ENCODE peak calls at places on chromosomes 1 and 21, in nine cellular contexts. G is BE2C, U is foreskin fibroblast, K is astrocyte, V is IMR-90, X is kidney epithelial cell, C is Peyer's patch, E is RWPE1, I is uterus. B is an unnamed sample.
A peak's percentile ranks its signal among the peaks of the same experiment; 100 is the strongest.

GRCh38 chr21:39082656-39083376 is 100.4 kb downstream of the PSMG1 start:
- DNase-seq in C (no peak), V (no peak), X (no peak), K (no peak), U (no peak), E (peak; percentile 84), I (no peak), G (no peak), B (no peak)

GRCh38 chr1:72568113-72568512 is 285.8 kb upstream of the NEGR1 start:
- DNase-seq in C (no peak), V (no peak), I (no peak), G (no peak), X (no peak), U (no peak), K (no peak), E (no peak), B (no peak)

GRCh38 chr1:74729741-74730478 is 2.9 kb downstream of the CRYZ start:
- DNase-seq in X (peak; percentile 32), G (no peak), E (peak; percentile 36), K (peak; percentile 66), V (peak; percentile 78), I (no peak), U (peak; percentile 45), C (no peak), B (no peak)

GRCh38 chr1:54287176-54287650 is 87.2 kb downstream of the MRPL37 start:
- DNase-seq in I (peak; percentile 85), C (peak; percentile 38), U (peak; percentile 61), E (peak; percentile 39), G (peak; percentile 70), K (peak; percentile 64), X (no peak), V (peak; percentile 55), B (peak; percentile 17)

GRCh38 chr1:229538945-229539344 is 19.6 kb downstream of the ABCB10 start:
- DNase-seq in E (peak; percentile 69), G (no peak), I (no peak), V (no peak), X (no peak), U (no peak), C (no peak), K (no peak), B (no peak)

GRCh38 chr1:89646259-89646658 is 13.3 kb downstream of the LRRC8C start:
- DNase-seq in E (no peak), C (no peak), X (no peak), G (no peak), K (no peak), U (no peak), V (no peak), I (no peak), B (no peak)

GRCh38 chr1:63916485-63917360 is 142.9 kb downstream of the ROR1 start:
- DNase-seq in K (no peak), I (no peak), E (no peak), V (no peak), G (no peak), C (no peak), X (no peak), U (no peak), B (no peak)

GRCh38 chr1:231691618-231692259 is 65.1 kb downstream of the DISC1 start:
- DNase-seq in X (no peak), I (no peak), K (peak; percentile 41), E (peak; percentile 23), V (peak; percentile 47), G (peak; percentile 45), C (no peak), U (peak; percentile 42), B (peak; percentile 57)

GRCh38 chr1:10677508-10678364 is 118.7 kb downstream of the CASZ1 start:
- DNase-seq in X (no peak), U (no peak), E (no peak), K (no peak), C (no peak), G (no peak), I (no peak), V (no peak), B (no peak)

GRCh38 chr1:180927348-180927747 is 14.7 kb downstream of the KIAA1614 start:
- DNase-seq in G (peak; percentile 73), C (no peak), E (no peak), U (no peak), X (no peak), V (no peak), I (no peak), K (no peak), B (no peak)

GRCh38 chr1:178938959-178939317 is 68.1 kb upstream of the ANGPTL1 start:
- DNase-seq in V (peak; percentile 27), I (peak; percentile 91), U (peak; percentile 40), X (no peak), G (no peak), C (no peak), K (peak; percentile 65), E (no peak), B (peak; percentile 35)

GRCh38 chr1:33097137-33097611 is 16.2 kb downstream of the AZIN2 start:
- DNase-seq in K (peak; percentile 63), C (no peak), V (peak; percentile 65), I (no peak), U (peak; percentile 29), E (no peak), G (no peak), X (no peak), B (no peak)

GRCh38 chr1:62530516-62531154 is 66.7 kb upstream of the ANGPTL3 start:
- DNase-seq in E (peak; percentile 39), X (peak; percentile 10), K (peak; percentile 16), V (peak; percentile 40), C (no peak), U (peak; percentile 19), I (peak; percentile 19), G (peak; percentile 58), B (peak; percentile 46)

GRCh38 chr1:229271448-229272120 is 673 bp downstream of the RAB4A start:
- DNase-seq in U (peak; percentile 16), K (no peak), G (no peak), I (no peak), X (no peak), E (no peak), V (peak; percentile 38), C (peak; percentile 46), B (no peak)

GRCh38 chr1:80217377-80217986 is 1211.0 kb upstream of the ADGRL4 start:
- DNase-seq in G (peak; percentile 11), C (no peak), X (peak; percentile 43), I (no peak), E (peak; percentile 27), K (peak; percentile 42), V (peak; percentile 71), U (peak; percentile 72), B (peak; percentile 9)

GRCh38 chr1:94983343-94983742 is 56.4 kb upstream of the CNN3 start:
- DNase-seq in K (peak; percentile 84), I (peak; percentile 47), U (peak; percentile 73), V (peak; percentile 88), E (no peak), C (no peak), X (no peak), G (no peak), B (no peak)

GRCh38 chr1:163399976-163400375 is 78.2 kb downstream of the NUF2 start:
- DNase-seq in K (no peak), U (no peak), I (no peak), E (no peak), X (no peak), V (no peak), G (no peak), C (no peak), B (no peak)

GRCh38 chr1:18908911-18909771 is 6.8 kb upstream of the ALDH4A1 start:
- DNase-seq in V (no peak), C (no peak), I (no peak), K (no peak), G (peak; percentile 65), X (no peak), E (no peak), U (no peak), B (no peak)

GRCh38 chr1:42690477-42691156 is 8.4 kb downstream of the YBX1 start:
- DNase-seq in K (no peak), U (no peak), E (no peak), G (no peak), C (no peak), V (peak; percentile 14), I (no peak), X (no peak), B (no peak)
- TF ChIP-seq CTCF in K (no peak), U (no peak), E (no peak), G (no peak), C (no peak), V (peak; percentile 14), I (no peak), X (no peak), B (no peak)

DNA sequence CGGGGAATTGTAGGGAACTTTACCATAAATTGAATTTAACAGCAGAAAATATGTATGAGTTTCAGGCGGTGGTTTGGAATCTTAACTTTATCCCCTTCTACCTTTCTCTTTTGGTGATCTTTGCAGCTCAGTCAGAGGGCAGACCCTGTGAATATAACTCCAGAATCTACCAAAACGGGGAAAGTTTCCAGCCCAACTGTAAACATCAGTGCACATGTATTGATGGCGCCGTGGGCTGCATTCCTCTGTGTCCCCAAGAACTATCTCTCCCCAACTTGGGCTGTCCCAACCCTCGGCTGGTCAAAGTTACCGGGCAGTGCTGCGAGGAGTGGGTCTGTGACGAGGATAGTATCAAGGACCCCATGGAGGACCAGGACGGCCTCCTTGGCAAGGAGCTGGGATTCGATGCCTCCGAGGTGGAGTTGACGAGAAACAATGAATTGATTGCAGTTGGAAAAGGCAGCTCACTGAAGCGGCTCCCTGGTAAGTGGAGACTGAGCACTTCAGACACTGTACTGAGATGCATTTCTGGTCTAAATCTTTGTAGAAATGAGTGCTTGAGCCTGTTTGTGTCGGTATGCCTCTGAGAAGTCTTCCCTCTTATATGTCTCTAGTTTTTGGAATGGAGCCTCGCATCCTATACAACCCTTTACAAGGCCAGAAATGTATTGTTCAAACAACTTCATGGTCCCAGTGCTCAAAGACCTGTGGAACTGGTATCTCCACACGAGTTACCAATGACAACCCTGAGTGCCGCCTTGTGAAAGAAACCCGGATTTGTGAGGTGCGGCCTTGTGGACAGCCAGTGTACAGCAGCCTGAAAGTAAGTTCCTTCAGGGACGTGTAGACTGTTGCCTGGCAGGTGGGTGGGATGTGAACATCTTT is 1.5 kb downstream of the CCN1 start:
- DNase-seq in X (no peak), V (peak; percentile 76), U (peak; percentile 56), E (peak; percentile 59), I (peak; percentile 61), C (no peak), K (peak; percentile 70), G (no peak), B (peak; percentile 33)
- TF ChIP-seq CTCF in X (peak; percentile 35), V (no peak), U (peak; percentile 12), E (peak; percentile 46), I (peak; percentile 40), C (no peak), K (peak; percentile 35), G (no peak), B (peak; percentile 10)

DNA sequence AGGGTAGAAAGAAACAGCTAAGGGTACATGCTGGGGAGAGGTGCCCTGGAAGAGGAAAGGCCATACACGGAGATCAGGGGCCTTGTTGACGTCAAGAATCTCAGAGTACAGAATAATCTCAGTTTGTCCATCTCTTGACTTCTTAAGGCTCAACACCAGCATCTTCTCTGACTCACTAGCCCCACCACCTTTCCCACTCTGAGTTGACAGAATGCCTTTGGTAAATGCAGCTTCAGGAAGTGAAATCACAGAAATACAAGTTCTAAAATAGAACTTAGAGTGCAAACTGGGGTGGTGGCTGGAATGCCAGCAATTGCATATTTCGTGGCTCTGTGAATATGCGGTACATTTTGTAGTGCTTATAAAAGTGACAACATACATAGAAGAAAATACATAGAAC is 1.6 kb downstream of the COG2 start:
- DNase-seq in G (no peak), X (no peak), V (peak; percentile 51), I (no peak), C (no peak), K (peak; percentile 34), E (no peak), U (no peak), B (no peak)
- TF ChIP-seq CTCF in G (no peak), X (no peak), V (no peak), I (no peak), C (no peak), K (no peak), E (no peak), U (no peak), B (no peak)

GRCh38 chr1:161787355-161787754 is 21.2 kb downstream of the ATF6 start:
- DNase-seq in K (no peak), G (no peak), U (no peak), V (no peak), E (no peak), X (no peak), I (no peak), C (no peak), B (no peak)
- TF ChIP-seq CTCF in K (no peak), G (peak; percentile 52), U (peak; percentile 18), V (peak; percentile 10), E (no peak), X (no peak), I (no peak), C (no peak), B (no peak)